ENCODE peak calls at places on chromosome 1, in nine cellular contexts. One of them, this sample, is unnamed.

GRCh38 chr1:15950302-15950701 is 25.6 kb downstream of the ZBTB17 start:
- DNase-seq in CD8-positive, alpha-beta T cell: no peak
- DNase-seq in astrocyte of the spinal cord: no peak
- DNase-seq in SK-N-SH: no peak
- DNase-seq in OCI-LY7: no peak
- DNase-seq in prostate gland: no peak
- DNase-seq in esophagus muscularis mucosa: no peak
- DNase-seq in fibroblast of pulmonary artery: no peak
- DNase-seq in brain microvascular endothelial cell: no peak
- DNase-seq in this sample: no peak

GRCh38 chr1:2274231-2274967 is 46.3 kb downstream of the SKI start:
- DNase-seq in brain microvascular endothelial cell: no peak
- DNase-seq in astrocyte of the spinal cord: no peak
- DNase-seq in fibroblast of pulmonary artery: no peak
- DNase-seq in esophagus muscularis mucosa: no peak
- DNase-seq in prostate gland: no peak
- DNase-seq in OCI-LY7: no peak
- DNase-seq in CD8-positive, alpha-beta T cell: no peak
- DNase-seq in SK-N-SH: no peak
- DNase-seq in this sample: no peak

GRCh38 chr1:208108646-208109330 is 135.4 kb downstream of the PLXNA2 start:
- DNase-seq in esophagus muscularis mucosa: no peak
- DNase-seq in astrocyte of the spinal cord: no peak
- DNase-seq in brain microvascular endothelial cell: no peak
- DNase-seq in SK-N-SH: no peak
- DNase-seq in prostate gland: no peak
- DNase-seq in OCI-LY7: no peak
- DNase-seq in fibroblast of pulmonary artery: no peak
- DNase-seq in CD8-positive, alpha-beta T cell: no peak
- DNase-seq in this sample: no peak

GRCh38 chr1:212782422-212783154 is 9.0 kb downstream of the NSL1 start:
- DNase-seq in SK-N-SH: peak; percentile 41
- DNase-seq in OCI-LY7: peak; percentile 42
- DNase-seq in astrocyte of the spinal cord: peak; percentile 62
- DNase-seq in CD8-positive, alpha-beta T cell: no peak
- DNase-seq in fibroblast of pulmonary artery: peak; percentile 69
- DNase-seq in brain microvascular endothelial cell: peak; percentile 38
- DNase-seq in prostate gland: no peak
- DNase-seq in esophagus muscularis mucosa: no peak
- DNase-seq in this sample: peak; percentile 44

GRCh38 chr1:63119575-63120155 is 202.7 kb upstream of the FOXD3 start:
- DNase-seq in esophagus muscularis mucosa: no peak
- DNase-seq in fibroblast of pulmonary artery: no peak
- DNase-seq in SK-N-SH: no peak
- DNase-seq in OCI-LY7: no peak
- DNase-seq in prostate gland: no peak
- DNase-seq in brain microvascular endothelial cell: no peak
- DNase-seq in CD8-positive, alpha-beta T cell: no peak
- DNase-seq in astrocyte of the spinal cord: no peak
- DNase-seq in this sample: peak; percentile 34

GRCh38 chr1:243944429-243945160 is 94.6 kb upstream of the AKT3 start:
- DNase-seq in SK-N-SH: no peak
- DNase-seq in prostate gland: no peak
- DNase-seq in CD8-positive, alpha-beta T cell: no peak
- DNase-seq in astrocyte of the spinal cord: peak; percentile 41
- DNase-seq in brain microvascular endothelial cell: peak; percentile 22
- DNase-seq in fibroblast of pulmonary artery: peak; percentile 57
- DNase-seq in OCI-LY7: no peak
- DNase-seq in esophagus muscularis mucosa: peak; percentile 80
- DNase-seq in this sample: peak; percentile 39

GRCh38 chr1:169003864-169004516 is 102.5 kb upstream of the ATP1B1 start:
- DNase-seq in CD8-positive, alpha-beta T cell: no peak
- DNase-seq in brain microvascular endothelial cell: no peak
- DNase-seq in esophagus muscularis mucosa: no peak
- DNase-seq in SK-N-SH: no peak
- DNase-seq in astrocyte of the spinal cord: no peak
- DNase-seq in prostate gland: no peak
- DNase-seq in fibroblast of pulmonary artery: peak; percentile 24
- DNase-seq in OCI-LY7: no peak
- DNase-seq in this sample: peak; percentile 41

GRCh38 chr1:154840557-154841176 is 29.4 kb downstream of the KCNN3 start:
- DNase-seq in esophagus muscularis mucosa: no peak
- DNase-seq in SK-N-SH: no peak
- DNase-seq in OCI-LY7: no peak
- DNase-seq in brain microvascular endothelial cell: no peak
- DNase-seq in CD8-positive, alpha-beta T cell: no peak
- DNase-seq in prostate gland: no peak
- DNase-seq in astrocyte of the spinal cord: no peak
- DNase-seq in fibroblast of pulmonary artery: peak; percentile 42
- DNase-seq in this sample: peak; percentile 18

GRCh38 chr1:7444362-7444761 is 326.7 kb upstream of the VAMP3 start:
- DNase-seq in fibroblast of pulmonary artery: no peak
- DNase-seq in prostate gland: no peak
- DNase-seq in esophagus muscularis mucosa: no peak
- DNase-seq in CD8-positive, alpha-beta T cell: no peak
- DNase-seq in astrocyte of the spinal cord: no peak
- DNase-seq in SK-N-SH: no peak
- DNase-seq in OCI-LY7: no peak
- DNase-seq in brain microvascular endothelial cell: no peak
- DNase-seq in this sample: no peak

GRCh38 chr1:208206092-208206698 is 38.0 kb downstream of the PLXNA2 start:
- DNase-seq in prostate gland: no peak
- DNase-seq in fibroblast of pulmonary artery: no peak
- DNase-seq in astrocyte of the spinal cord: no peak
- DNase-seq in OCI-LY7: no peak
- DNase-seq in brain microvascular endothelial cell: no peak
- DNase-seq in esophagus muscularis mucosa: no peak
- DNase-seq in CD8-positive, alpha-beta T cell: no peak
- DNase-seq in SK-N-SH: no peak
- DNase-seq in this sample: no peak

GRCh38 chr1:158145173-158145719 is 35.4 kb upstream of the CD1D start:
- DNase-seq in OCI-LY7: no peak
- DNase-seq in SK-N-SH: no peak
- DNase-seq in CD8-positive, alpha-beta T cell: no peak
- DNase-seq in esophagus muscularis mucosa: no peak
- DNase-seq in fibroblast of pulmonary artery: peak; percentile 92
- DNase-seq in prostate gland: peak; percentile 25
- DNase-seq in astrocyte of the spinal cord: peak; percentile 24
- DNase-seq in brain microvascular endothelial cell: peak; percentile 25
- DNase-seq in this sample: peak; percentile 66

GRCh38 chr1:152752225-152752624 is 5.6 kb upstream of the KPRP start:
- DNase-seq in fibroblast of pulmonary artery: peak; percentile 0
- DNase-seq in prostate gland: no peak
- DNase-seq in brain microvascular endothelial cell: peak; percentile 14
- DNase-seq in CD8-positive, alpha-beta T cell: no peak
- DNase-seq in esophagus muscularis mucosa: no peak
- DNase-seq in astrocyte of the spinal cord: peak; percentile 42
- DNase-seq in OCI-LY7: no peak
- DNase-seq in SK-N-SH: no peak
- DNase-seq in this sample: peak; percentile 34

DNA sequence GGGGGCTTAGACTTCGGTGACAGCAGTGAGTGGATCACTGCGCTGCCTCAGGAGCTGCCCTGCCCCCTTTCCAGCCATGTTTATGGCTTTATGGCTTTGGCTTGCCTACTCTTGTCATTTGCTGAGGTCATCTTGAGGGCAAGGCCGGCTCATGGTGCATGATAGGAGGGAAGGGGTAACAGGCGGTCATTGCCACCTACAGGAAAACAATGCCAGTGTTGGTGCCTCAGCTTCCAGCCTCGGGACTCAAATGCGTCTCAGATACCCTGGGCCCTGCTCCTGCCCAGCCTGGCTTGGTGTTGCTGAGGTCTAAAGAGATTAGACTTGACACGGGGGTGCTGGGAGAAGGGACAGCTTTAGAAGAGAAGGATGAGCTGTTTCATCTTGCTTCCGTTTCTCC is 14.5 kb downstream of the KDF1 start:
- DNase-seq in esophagus muscularis mucosa: no peak
- DNase-seq in fibroblast of pulmonary artery: no peak
- DNase-seq in SK-N-SH: no peak
- DNase-seq in OCI-LY7: no peak
- DNase-seq in brain microvascular endothelial cell: no peak
- DNase-seq in CD8-positive, alpha-beta T cell: no peak
- DNase-seq in astrocyte of the spinal cord: no peak
- DNase-seq in prostate gland: no peak
- DNase-seq in this sample: no peak
- TF ChIP-seq CTCF in esophagus muscularis mucosa: no peak
- TF ChIP-seq CTCF in fibroblast of pulmonary artery: no peak
- TF ChIP-seq CTCF in SK-N-SH: no peak
- TF ChIP-seq CTCF in OCI-LY7: no peak
- TF ChIP-seq CTCF in brain microvascular endothelial cell: no peak
- TF ChIP-seq CTCF in CD8-positive, alpha-beta T cell: no peak
- TF ChIP-seq CTCF in astrocyte of the spinal cord: no peak
- TF ChIP-seq CTCF in prostate gland: no peak
- TF ChIP-seq CTCF in this sample: no peak

GRCh38 chr1:211606914-211607751 is 28.2 kb upstream of the SLC30A1 start:
- DNase-seq in astrocyte of the spinal cord: no peak
- DNase-seq in esophagus muscularis mucosa: no peak
- DNase-seq in brain microvascular endothelial cell: no peak
- DNase-seq in fibroblast of pulmonary artery: peak; percentile 54
- DNase-seq in OCI-LY7: peak; percentile 73
- DNase-seq in prostate gland: no peak
- DNase-seq in CD8-positive, alpha-beta T cell: no peak
- DNase-seq in SK-N-SH: no peak
- DNase-seq in this sample: peak; percentile 95
- H3K4me3 ChIP-seq in astrocyte of the spinal cord: no peak overlapping the region
- H3K4me3 ChIP-seq in esophagus muscularis mucosa: peak overlapping the region; percentile 38
- H3K4me3 ChIP-seq in brain microvascular endothelial cell: no peak overlapping the region
- H3K4me3 ChIP-seq in fibroblast of pulmonary artery: no peak overlapping the region
- H3K4me3 ChIP-seq in OCI-LY7: peak overlapping the region; percentile 54
- H3K4me3 ChIP-seq in prostate gland: no peak overlapping the region
- H3K4me3 ChIP-seq in CD8-positive, alpha-beta T cell: peak overlapping the region; percentile 25
- H3K4me3 ChIP-seq in SK-N-SH: no peak overlapping the region
- H3K4me3 ChIP-seq in this sample: peak overlapping the region; percentile 51

DNA sequence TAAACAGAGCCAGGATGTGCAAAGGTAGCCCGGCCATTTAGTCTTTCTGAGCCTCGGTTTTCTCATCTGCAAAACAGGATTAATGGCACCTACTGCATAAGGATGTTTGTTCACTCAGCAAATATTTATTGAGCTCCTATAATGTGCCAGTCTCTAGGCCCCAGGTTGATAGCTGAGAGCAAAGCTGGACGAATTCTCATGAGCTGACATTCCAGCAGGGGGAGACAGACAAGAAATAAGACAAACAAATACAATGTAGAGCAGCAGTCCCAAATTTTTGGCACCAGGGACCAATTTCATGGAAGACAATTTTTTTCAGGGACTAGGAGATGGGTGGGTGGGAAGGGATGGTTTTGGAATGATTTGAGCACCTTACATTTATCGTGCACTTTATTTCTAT is 74.3 kb upstream of the PAX7 start:
- DNase-seq in CD8-positive, alpha-beta T cell: no peak
- DNase-seq in OCI-LY7: peak; percentile 44
- DNase-seq in prostate gland: no peak
- DNase-seq in brain microvascular endothelial cell: peak; percentile 23
- DNase-seq in astrocyte of the spinal cord: no peak
- DNase-seq in esophagus muscularis mucosa: no peak
- DNase-seq in SK-N-SH: peak; percentile 42
- DNase-seq in fibroblast of pulmonary artery: peak; percentile 29
- DNase-seq in this sample: peak; percentile 10
- TF ChIP-seq CTCF in CD8-positive, alpha-beta T cell: no peak
- TF ChIP-seq CTCF in OCI-LY7: peak; percentile 76
- TF ChIP-seq CTCF in prostate gland: no peak
- TF ChIP-seq CTCF in brain microvascular endothelial cell: peak; percentile 54
- TF ChIP-seq CTCF in astrocyte of the spinal cord: peak; percentile 41
- TF ChIP-seq CTCF in esophagus muscularis mucosa: no peak
- TF ChIP-seq CTCF in SK-N-SH: peak; percentile 44
- TF ChIP-seq CTCF in fibroblast of pulmonary artery: peak; percentile 47
- TF ChIP-seq CTCF in this sample: peak; percentile 34

DNA sequence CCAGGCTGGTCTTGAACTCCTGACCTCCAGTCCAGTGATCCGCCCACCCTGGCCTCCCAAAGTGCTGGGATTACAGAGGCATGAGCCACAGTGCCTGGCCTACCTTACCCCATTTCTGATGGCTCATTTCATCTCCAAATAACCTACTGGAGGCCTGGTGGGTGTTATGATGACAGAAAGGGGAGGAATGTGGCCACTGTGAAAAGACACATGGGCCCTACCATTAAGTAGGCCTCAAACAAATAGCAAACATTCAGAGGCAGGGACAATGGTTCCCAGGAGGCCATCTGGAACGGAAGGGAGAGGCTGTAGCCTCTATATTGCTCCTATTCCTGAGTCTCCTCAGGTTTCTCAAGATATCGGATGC is 930 bp upstream of the FCRLA start:
- DNase-seq in fibroblast of pulmonary artery: no peak
- DNase-seq in esophagus muscularis mucosa: no peak
- DNase-seq in SK-N-SH: no peak
- DNase-seq in astrocyte of the spinal cord: no peak
- DNase-seq in prostate gland: no peak
- DNase-seq in CD8-positive, alpha-beta T cell: no peak
- DNase-seq in OCI-LY7: no peak
- DNase-seq in brain microvascular endothelial cell: peak; percentile 56
- DNase-seq in this sample: no peak
- H3K4me3 ChIP-seq in fibroblast of pulmonary artery: no peak overlapping the region
- H3K4me3 ChIP-seq in esophagus muscularis mucosa: no peak overlapping the region
- H3K4me3 ChIP-seq in SK-N-SH: no peak overlapping the region
- H3K4me3 ChIP-seq in astrocyte of the spinal cord: no peak overlapping the region
- H3K4me3 ChIP-seq in prostate gland: no peak overlapping the region
- H3K4me3 ChIP-seq in CD8-positive, alpha-beta T cell: no peak overlapping the region
- H3K4me3 ChIP-seq in OCI-LY7: peak overlapping the region; percentile 80
- H3K4me3 ChIP-seq in brain microvascular endothelial cell: no peak overlapping the region
- H3K4me3 ChIP-seq in this sample: no peak overlapping the region

GRCh38 chr1:170927955-170928850 is 7.1 kb upstream of the MROH9 start:
- DNase-seq in astrocyte of the spinal cord: no peak
- DNase-seq in prostate gland: no peak
- DNase-seq in CD8-positive, alpha-beta T cell: no peak
- DNase-seq in SK-N-SH: no peak
- DNase-seq in brain microvascular endothelial cell: peak; percentile 29
- DNase-seq in esophagus muscularis mucosa: no peak
- DNase-seq in OCI-LY7: no peak
- DNase-seq in fibroblast of pulmonary artery: peak; percentile 19
- DNase-seq in this sample: peak; percentile 19
- TF ChIP-seq CTCF in astrocyte of the spinal cord: peak; percentile 18
- TF ChIP-seq CTCF in prostate gland: no peak
- TF ChIP-seq CTCF in CD8-positive, alpha-beta T cell: no peak
- TF ChIP-seq CTCF in SK-N-SH: peak; percentile 61
- TF ChIP-seq CTCF in brain microvascular endothelial cell: no peak
- TF ChIP-seq CTCF in esophagus muscularis mucosa: no peak
- TF ChIP-seq CTCF in OCI-LY7: no peak
- TF ChIP-seq CTCF in fibroblast of pulmonary artery: peak; percentile 15
- TF ChIP-seq CTCF in this sample: no peak

GRCh38 chr1:26787381-26787705 is 407 bp upstream of the PIGV start:
- DNase-seq in prostate gland: no peak
- DNase-seq in esophagus muscularis mucosa: no peak
- DNase-seq in SK-N-SH: no peak
- DNase-seq in OCI-LY7: no peak
- DNase-seq in astrocyte of the spinal cord: peak; percentile 80
- DNase-seq in brain microvascular endothelial cell: peak; percentile 74
- DNase-seq in CD8-positive, alpha-beta T cell: peak; percentile 80
- DNase-seq in fibroblast of pulmonary artery: peak; percentile 57
- DNase-seq in this sample: peak; percentile 64
- H3K4me3 ChIP-seq in prostate gland: peak overlapping the region; percentile 77
- H3K4me3 ChIP-seq in esophagus muscularis mucosa: peak overlapping the region; percentile 90
- H3K4me3 ChIP-seq in SK-N-SH: peak overlapping the region; percentile 88
- H3K4me3 ChIP-seq in OCI-LY7: peak overlapping the region; percentile 75
- H3K4me3 ChIP-seq in astrocyte of the spinal cord: peak overlapping the region; percentile 53
- H3K4me3 ChIP-seq in brain microvascular endothelial cell: peak overlapping the region; percentile 75
- H3K4me3 ChIP-seq in CD8-positive, alpha-beta T cell: peak overlapping the region; percentile 91
- H3K4me3 ChIP-seq in fibroblast of pulmonary artery: peak overlapping the region; percentile 79
- H3K4me3 ChIP-seq in this sample: peak overlapping the region; percentile 78

This sample was measured in fibroblast of villous mesenchyme.